ENCODE peak calls at places on chromosomes 4 and X, in eight cellular contexts. S, E, L, T, F, G, I and B are unnamed samples.

GRCh38 chr4:28009541-28009940 is 1148.9 kb downstream of the STIM2 start:
- DNase-seq in I (no peak), S (no peak), F (no peak), T (no peak), E (no peak), L (no peak), G (no peak), B (no peak)

GRCh38 chr4:18075823-18076433 is 54.4 kb upstream of the LCORL start:
- DNase-seq in S (no peak), G (peak; percentile 18), F (peak; percentile 54), T (no peak), I (no peak), E (peak; percentile 9), L (no peak), B (peak; percentile 27)

GRCh38 chrX:130111220-130111934 is 1.1 kb upstream of the ELF4 start:
- DNase-seq in F (peak; percentile 48), L (no peak), E (no peak), G (no peak), S (no peak), T (no peak), I (no peak), B (no peak)

GRCh38 chrX:2690856-2691542 is at the start of gene CD99:
- DNase-seq in G (peak; percentile 92), T (peak; percentile 98), L (peak; percentile 98), S (peak; percentile 95), F (peak; percentile 85), I (peak; percentile 83), E (peak; percentile 77), B (peak; percentile 96)

GRCh38 chr4:5753366-5753765 is 42.4 kb downstream of the EVC start:
- DNase-seq in L (no peak), S (no peak), E (no peak), G (no peak), F (no peak), T (no peak), I (no peak), B (no peak)

GRCh38 chr4:177100307-177100706 is 209.4 kb upstream of the NEIL3 start:
- DNase-seq in S (no peak), L (no peak), T (no peak), I (no peak), E (no peak), G (no peak), F (no peak), B (no peak)

GRCh38 chr4:10656988-10657387 is 27.6 kb downstream of the CLNK start:
- DNase-seq in L (no peak), S (no peak), F (no peak), G (no peak), E (no peak), I (no peak), T (no peak), B (no peak)

GRCh38 chr4:182294436-182294835 is 51.2 kb downstream of the TENM3 start:
- DNase-seq in G (no peak), T (peak; percentile 8), L (no peak), E (no peak), S (no peak), I (no peak), F (no peak), B (no peak)

GRCh38 chrX:99798951-99799350 is 611.1 kb downstream of the PCDH19 start:
- DNase-seq in E (no peak), G (no peak), F (no peak), I (no peak), L (no peak), S (no peak), T (no peak), B (no peak)

GRCh38 chrX:19852014-19853005 is 35.1 kb downstream of the SH3KBP1 start:
- DNase-seq in E (no peak), L (no peak), F (no peak), T (no peak), S (peak; percentile 79), G (no peak), I (no peak), B (no peak)
- TF ChIP-seq EP300 in E (no peak), L (no peak), F (no peak), T (no peak), S (no peak), G (no peak), I (no peak), B (no peak)

GRCh38 chr4:78660559-78660958 is 109.0 kb downstream of the ANXA3 start:
- DNase-seq in G (no peak), S (no peak), F (no peak), E (no peak), T (no peak), I (no peak), L (no peak), B (no peak)

GRCh38 chr4:78662661-78663060 is 111.1 kb downstream of the ANXA3 start:
- DNase-seq in S (no peak), G (no peak), E (no peak), F (no peak), L (no peak), T (no peak), I (no peak), B (no peak)

GRCh38 chr4:78661086-78661690 is 109.6 kb downstream of the ANXA3 start:
- DNase-seq in G (no peak), F (no peak), T (no peak), L (no peak), I (no peak), E (no peak), S (no peak), B (no peak)

GRCh38 chr4:78659665-78660064 is 108.1 kb downstream of the ANXA3 start:
- DNase-seq in T (no peak), F (no peak), G (no peak), L (no peak), I (no peak), E (no peak), S (no peak), B (no peak)

DNA sequence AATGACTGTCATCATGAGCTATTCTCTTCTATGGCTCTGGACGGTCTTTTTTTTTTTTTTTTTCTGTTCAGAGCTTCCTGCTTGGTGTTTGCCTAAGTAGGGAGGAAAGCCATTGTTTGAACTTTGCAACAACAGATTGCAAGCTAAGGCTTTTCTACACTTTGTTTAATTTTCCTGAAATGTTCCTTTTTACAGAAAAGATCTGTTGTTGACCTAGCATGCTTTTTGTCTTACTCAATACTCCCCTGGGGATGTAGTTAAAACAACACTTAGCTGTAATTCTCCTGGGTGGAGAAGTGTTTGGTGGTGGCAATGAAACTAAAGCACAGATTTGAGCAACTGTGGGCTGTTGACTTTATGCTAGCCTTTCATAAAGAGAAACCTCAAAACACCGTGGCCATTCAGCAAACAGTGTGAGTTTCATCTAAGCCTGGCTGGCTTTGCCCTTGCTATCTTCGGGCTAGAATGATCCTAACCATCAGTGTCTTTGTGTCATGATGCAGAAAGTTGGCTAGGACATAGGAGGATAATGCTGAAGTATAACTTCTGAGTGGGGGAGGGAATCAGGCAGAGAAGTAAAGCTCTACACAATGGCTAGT is 110.5 kb downstream of the ANXA3 start:
- DNase-seq in I (no peak), L (no peak), E (no peak), S (no peak), T (peak; percentile 88), F (no peak), G (no peak), B (no peak)
- H3K27ac ChIP-seq in I (peak overlapping the region; percentile 73), L (peak overlapping the region; percentile 69), E (peak overlapping the region; percentile 63), S (peak overlapping the region; percentile 48), T (peak overlapping the region; percentile 38), F (no peak overlapping the region), G (no peak overlapping the region), B (peak overlapping the region; percentile 75)

DNA sequence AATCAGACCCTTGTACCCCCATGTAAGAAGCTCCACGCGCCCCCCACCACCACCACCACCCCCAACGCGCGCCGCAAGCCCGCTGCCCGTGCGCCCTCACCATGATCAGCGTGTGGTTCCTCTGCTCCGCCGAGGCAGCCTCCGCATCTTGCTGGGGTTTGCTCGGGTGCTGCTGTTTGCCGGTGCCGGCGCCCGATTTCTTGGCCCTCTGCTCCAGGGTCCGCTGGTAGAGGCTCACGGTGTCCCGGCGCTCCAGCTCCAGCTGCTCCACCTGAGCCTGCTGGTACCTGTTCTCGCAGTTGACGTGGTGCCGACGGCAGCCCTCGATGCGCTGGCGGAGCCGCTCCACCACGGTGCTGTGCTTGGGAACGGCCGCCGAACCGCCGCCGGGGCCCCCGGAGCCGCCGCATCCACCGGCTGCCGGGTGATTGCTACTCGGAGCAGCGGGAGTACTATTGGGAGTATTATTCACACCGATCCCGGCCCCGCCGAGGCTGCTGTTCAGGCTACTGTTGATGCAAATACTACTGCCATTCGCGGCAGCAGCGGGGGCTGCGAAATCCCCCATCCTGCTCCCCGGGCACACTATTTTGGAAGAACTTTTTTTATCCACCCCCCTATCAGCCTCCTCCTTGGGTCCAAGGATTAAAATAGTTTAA is 1.1 kb downstream of the MAML3 start:
- DNase-seq in E (peak; percentile 44), T (peak; percentile 94), F (peak; percentile 75), G (peak; percentile 73), I (no peak), L (peak; percentile 93), S (peak; percentile 86), B (peak; percentile 61)
- TF ChIP-seq POLR2A in E (no peak), T (no peak), F (no peak), G (no peak), I (no peak), L (no peak), S (no peak), B (peak; percentile 45)

GRCh38 chr4:150080875-150081274 is 2.6 kb downstream of the DCLK2 start:
- DNase-seq in F (no peak), I (no peak), L (no peak), E (no peak), S (no peak), T (no peak), G (no peak), B (no peak)

GRCh38 chr4:150082241-150082640 is 4.0 kb downstream of the DCLK2 start:
- DNase-seq in G (no peak), I (no peak), E (no peak), L (no peak), T (no peak), S (no peak), F (no peak), B (no peak)

GRCh38 chr4:150080335-150080734 is 2.1 kb downstream of the DCLK2 start:
- DNase-seq in T (no peak), L (no peak), S (no peak), I (no peak), E (no peak), F (no peak), G (no peak), B (no peak)

GRCh38 chr4:150078041-150078995 is at the start of gene DCLK2:
- DNase-seq in L (peak; percentile 94), F (peak; percentile 65), E (peak; percentile 24), S (peak; percentile 94), G (peak; percentile 86), T (peak; percentile 93), I (peak; percentile 55), B (peak; percentile 59)

GRCh38 chr4:150078996-150079581 is 844 bp downstream of the DCLK2 start:
- DNase-seq in S (peak; percentile 77), L (peak; percentile 84), T (no peak), I (peak; percentile 22), E (peak; percentile 10), G (peak; percentile 41), F (peak; percentile 73), B (peak; percentile 37)
- TF ChIP-seq EP300 in S (no peak), L (no peak), T (no peak), I (no peak), E (no peak), G (no peak), F (no peak), B (no peak)